ENCODE peak calls at places on chromosomes 4 and X, in five cellular contexts. B is Calu3, T is GM13977, A is anterior cingulate cortex, I is choroid plexus epithelial cell. J is an unnamed sample.

GRCh38 chr4:76459291-76459723 is 24.3 kb downstream of the SHROOM3 start:
- DNase-seq in A (no peak), I (peak; percentile 76), T (no peak), B (no peak), J (peak; percentile 62)

GRCh38 chrX:15790766-15791380 is 589 bp downstream of the ZRSR2 start:
- DNase-seq in I (peak; percentile 17), T (peak; percentile 29), A (no peak), B (no peak), J (no peak)

GRCh38 chr4:52894408-52894807 is 32.3 kb downstream of the RASL11B start:
- DNase-seq in T (no peak), A (no peak), I (no peak), B (no peak), J (no peak)

GRCh38 chr4:3784469-3785291 is 18.5 kb downstream of the ADRA2C start:
- DNase-seq in I (no peak), T (no peak), B (peak; percentile 51), A (no peak), J (no peak)

GRCh38 chr4:8198906-8199593 is at the start of gene SH3TC1:
- DNase-seq in I (peak; percentile 92), T (peak; percentile 93), A (peak; percentile 60), B (peak; percentile 92), J (peak; percentile 79)

GRCh38 chr4:98509641-98510170 is 148.7 kb downstream of the TSPAN5 start:
- DNase-seq in I (peak; percentile 56), A (no peak), T (no peak), B (no peak), J (no peak)

GRCh38 chrX:110569506-110569905 is 210.9 kb downstream of the RTL9 start:
- DNase-seq in I (no peak), T (no peak), A (no peak), B (no peak), J (no peak)

GRCh38 chr4:183398298-183399129 is 45.9 kb upstream of the CDKN2AIP start:
- DNase-seq in A (peak; percentile 45), T (peak; percentile 73), B (peak; percentile 78), I (peak; percentile 79), J (peak; percentile 62)

J was measured in brain microvascular endothelial cell.